ENCODE peak calls at places on chromosomes 11 and 22, in six cellular contexts. One of them, this sample, is unnamed.
A peak's percentile ranks its signal among the peaks of the same experiment; 100 is the strongest.

GRCh38 chr11:2213384-2213842 is 41.8 kb upstream of the TH start:
- DNase-seq in stimulated activated CD4-positive, alpha-beta T cell treated with anti-CD3 and anti-CD28 coated beads, Interleukin-2, amount 100 ng/mL, for 48 hours: peak; percentile 21
- DNase-seq in GM23248: no peak
- DNase-seq in amniotic epithelial cell: no peak
- DNase-seq in AG08396: no peak
- DNase-seq in GOT3: no peak
- DNase-seq in this sample: no peak

GRCh38 chr11:9951714-9952275 is 287.9 kb downstream of the SWAP70 start:
- DNase-seq in amniotic epithelial cell: no peak
- DNase-seq in GM23248: no peak
- DNase-seq in GOT3: no peak
- DNase-seq in stimulated activated CD4-positive, alpha-beta T cell treated with anti-CD3 and anti-CD28 coated beads, Interleukin-2, amount 100 ng/mL, for 48 hours: no peak
- DNase-seq in AG08396: no peak
- DNase-seq in this sample: peak; percentile 10

GRCh38 chr22:37432708-37433054 is 5.4 kb upstream of the ELFN2 start:
- DNase-seq in stimulated activated CD4-positive, alpha-beta T cell treated with anti-CD3 and anti-CD28 coated beads, Interleukin-2, amount 100 ng/mL, for 48 hours: no peak
- DNase-seq in GM23248: no peak
- DNase-seq in amniotic epithelial cell: no peak
- DNase-seq in AG08396: no peak
- DNase-seq in GOT3: no peak
- DNase-seq in this sample: no peak

GRCh38 chr22:39920134-39920743 is 19.4 kb downstream of the GRAP2 start:
- DNase-seq in stimulated activated CD4-positive, alpha-beta T cell treated with anti-CD3 and anti-CD28 coated beads, Interleukin-2, amount 100 ng/mL, for 48 hours: peak; percentile 58
- DNase-seq in GM23248: no peak
- DNase-seq in GOT3: no peak
- DNase-seq in AG08396: no peak
- DNase-seq in amniotic epithelial cell: no peak
- DNase-seq in this sample: no peak

GRCh38 chr11:60939828-60940227 is 12.1 kb downstream of the SLC15A3 start:
- DNase-seq in AG08396: no peak
- DNase-seq in GOT3: no peak
- DNase-seq in amniotic epithelial cell: peak; percentile 89
- DNase-seq in GM23248: peak; percentile 17
- DNase-seq in stimulated activated CD4-positive, alpha-beta T cell treated with anti-CD3 and anti-CD28 coated beads, Interleukin-2, amount 100 ng/mL, for 48 hours: no peak
- DNase-seq in this sample: peak; percentile 75

GRCh38 chr11:102320679-102321078 is 3.4 kb downstream of the BIRC3 start:
- DNase-seq in amniotic epithelial cell: no peak
- DNase-seq in AG08396: no peak
- DNase-seq in GOT3: no peak
- DNase-seq in GM23248: no peak
- DNase-seq in stimulated activated CD4-positive, alpha-beta T cell treated with anti-CD3 and anti-CD28 coated beads, Interleukin-2, amount 100 ng/mL, for 48 hours: no peak
- DNase-seq in this sample: peak; percentile 38

GRCh38 chr22:22948651-22949611 is 61.3 kb downstream of the IGLL5 start:
- DNase-seq in amniotic epithelial cell: peak; percentile 88
- DNase-seq in GOT3: no peak
- DNase-seq in stimulated activated CD4-positive, alpha-beta T cell treated with anti-CD3 and anti-CD28 coated beads, Interleukin-2, amount 100 ng/mL, for 48 hours: no peak
- DNase-seq in AG08396: no peak
- DNase-seq in GM23248: peak; percentile 62
- DNase-seq in this sample: peak; percentile 39

GRCh38 chr22:21642584-21643448 is 714 bp downstream of the SDF2L1 start:
- DNase-seq in GM23248: peak; percentile 84
- DNase-seq in amniotic epithelial cell: peak; percentile 37
- DNase-seq in GOT3: no peak
- DNase-seq in stimulated activated CD4-positive, alpha-beta T cell treated with anti-CD3 and anti-CD28 coated beads, Interleukin-2, amount 100 ng/mL, for 48 hours: peak; percentile 58
- DNase-seq in AG08396: peak; percentile 63
- DNase-seq in this sample: peak; percentile 65

GRCh38 chr22:42704896-42705295 is 15.8 kb downstream of the A4GALT start:
- DNase-seq in AG08396: no peak
- DNase-seq in amniotic epithelial cell: no peak
- DNase-seq in stimulated activated CD4-positive, alpha-beta T cell treated with anti-CD3 and anti-CD28 coated beads, Interleukin-2, amount 100 ng/mL, for 48 hours: no peak
- DNase-seq in GOT3: no peak
- DNase-seq in GM23248: no peak
- DNase-seq in this sample: no peak

GRCh38 chr11:107840120-107840479 is 18.5 kb downstream of the SLC35F2 start:
- DNase-seq in stimulated activated CD4-positive, alpha-beta T cell treated with anti-CD3 and anti-CD28 coated beads, Interleukin-2, amount 100 ng/mL, for 48 hours: no peak
- DNase-seq in AG08396: no peak
- DNase-seq in amniotic epithelial cell: no peak
- DNase-seq in GOT3: no peak
- DNase-seq in GM23248: no peak
- DNase-seq in this sample: no peak